ENCODE peak calls at places on chromosomes 12 and 14, in six cellular contexts. One of them, this sample, is unnamed.

GRCh38 chr14:99264691-99265090 is 7.3 kb downstream of the BCL11B start:
- DNase-seq in nephron progenitor cell: no peak
- DNase-seq in GM13977: no peak
- DNase-seq in endothelial cell of umbilical vein: no peak
- DNase-seq in HFF-Myc: no peak
- DNase-seq in lower lobe of right lung: no peak
- DNase-seq in this sample: no peak

GRCh38 chr12:83320350-83320749 is 633.6 kb downstream of the TMTC2 start:
- DNase-seq in GM13977: no peak
- DNase-seq in nephron progenitor cell: no peak
- DNase-seq in endothelial cell of umbilical vein: no peak
- DNase-seq in lower lobe of right lung: no peak
- DNase-seq in HFF-Myc: no peak
- DNase-seq in this sample: no peak

GRCh38 chr12:13362260-13362841 is 165.8 kb downstream of the EMP1 start:
- DNase-seq in HFF-Myc: no peak
- DNase-seq in nephron progenitor cell: peak
- DNase-seq in GM13977: peak
- DNase-seq in endothelial cell of umbilical vein: peak
- DNase-seq in lower lobe of right lung: peak
- DNase-seq in this sample: peak

GRCh38 chr12:41189395-41190251 is 1.5 kb downstream of the PDZRN4 start:
- DNase-seq in GM13977: no peak
- DNase-seq in nephron progenitor cell: peak
- DNase-seq in lower lobe of right lung: no peak
- DNase-seq in endothelial cell of umbilical vein: peak
- DNase-seq in HFF-Myc: no peak
- DNase-seq in this sample: no peak

GRCh38 chr14:26833777-26834176 is 235.9 kb upstream of the NOVA1 start:
- DNase-seq in HFF-Myc: no peak
- DNase-seq in lower lobe of right lung: no peak
- DNase-seq in GM13977: no peak
- DNase-seq in endothelial cell of umbilical vein: no peak
- DNase-seq in nephron progenitor cell: no peak
- DNase-seq in this sample: peak

GRCh38 chr14:103074699-103075341 is 9.2 kb upstream of the LBHD2 start:
- DNase-seq in HFF-Myc: no peak
- DNase-seq in nephron progenitor cell: no peak
- DNase-seq in GM13977: no peak
- DNase-seq in endothelial cell of umbilical vein: no peak
- DNase-seq in lower lobe of right lung: peak
- DNase-seq in this sample: no peak

GRCh38 chr12:122086088-122086487 is 7.5 kb downstream of the MLXIP start:
- DNase-seq in nephron progenitor cell: no peak
- DNase-seq in GM13977: no peak
- DNase-seq in HFF-Myc: no peak
- DNase-seq in endothelial cell of umbilical vein: no peak
- DNase-seq in lower lobe of right lung: no peak
- DNase-seq in this sample: no peak

GRCh38 chr12:119115296-119115905 is 63.3 kb upstream of the HSPB8 start:
- DNase-seq in HFF-Myc: no peak
- DNase-seq in GM13977: peak
- DNase-seq in lower lobe of right lung: no peak
- DNase-seq in endothelial cell of umbilical vein: peak
- DNase-seq in nephron progenitor cell: peak
- DNase-seq in this sample: peak

GRCh38 chr14:73239463-73240241 is 2.3 kb downstream of the PAPLN start:
- DNase-seq in endothelial cell of umbilical vein: peak
- DNase-seq in nephron progenitor cell: peak
- DNase-seq in lower lobe of right lung: peak
- DNase-seq in HFF-Myc: no peak
- DNase-seq in GM13977: peak
- DNase-seq in this sample: peak

GRCh38 chr12:46524778-46525177 is 152.2 kb upstream of the SLC38A2 start:
- DNase-seq in endothelial cell of umbilical vein: peak
- DNase-seq in GM13977: no peak
- DNase-seq in nephron progenitor cell: no peak
- DNase-seq in HFF-Myc: peak
- DNase-seq in lower lobe of right lung: peak
- DNase-seq in this sample: peak

GRCh38 chr14:104632781-104633180 is 28.2 kb upstream of the TMEM179 start:
- DNase-seq in lower lobe of right lung: no peak
- DNase-seq in HFF-Myc: no peak
- DNase-seq in endothelial cell of umbilical vein: no peak
- DNase-seq in GM13977: peak
- DNase-seq in nephron progenitor cell: no peak
- DNase-seq in this sample: no peak

GRCh38 chr14:106879241-106879640 is 1352.9 kb downstream of the TMEM121 start:
- DNase-seq in HFF-Myc: no peak
- DNase-seq in GM13977: peak
- DNase-seq in endothelial cell of umbilical vein: no peak
- DNase-seq in lower lobe of right lung: peak
- DNase-seq in nephron progenitor cell: no peak
- DNase-seq in this sample: no peak

GRCh38 chr12:31033681-31034080 is 40.0 kb upstream of the DDX11 start:
- DNase-seq in GM13977: no peak
- DNase-seq in HFF-Myc: no peak
- DNase-seq in nephron progenitor cell: no peak
- DNase-seq in lower lobe of right lung: no peak
- DNase-seq in endothelial cell of umbilical vein: no peak
- DNase-seq in this sample: no peak

GRCh38 chr14:92759300-92759678 is 10.9 kb upstream of the LGMN start:
- DNase-seq in lower lobe of right lung: no peak
- DNase-seq in GM13977: no peak
- DNase-seq in endothelial cell of umbilical vein: peak
- DNase-seq in nephron progenitor cell: peak
- DNase-seq in HFF-Myc: peak
- DNase-seq in this sample: peak

GRCh38 chr12:123966596-123966995 is 6.0 kb downstream of the CCDC92 start:
- DNase-seq in lower lobe of right lung: no peak
- DNase-seq in HFF-Myc: peak
- DNase-seq in nephron progenitor cell: no peak
- DNase-seq in endothelial cell of umbilical vein: no peak
- DNase-seq in GM13977: no peak
- DNase-seq in this sample: no peak

GRCh38 chr12:24553259-24553658 is 395.6 kb downstream of the BCAT1 start:
- DNase-seq in lower lobe of right lung: no peak
- DNase-seq in GM13977: no peak
- DNase-seq in nephron progenitor cell: no peak
- DNase-seq in HFF-Myc: no peak
- DNase-seq in endothelial cell of umbilical vein: no peak
- DNase-seq in this sample: no peak

GRCh38 chr14:45526715-45527549 is 273.9 kb upstream of the MIS18BP1 start:
- DNase-seq in lower lobe of right lung: no peak
- DNase-seq in endothelial cell of umbilical vein: no peak
- DNase-seq in GM13977: peak
- DNase-seq in nephron progenitor cell: peak
- DNase-seq in HFF-Myc: peak
- DNase-seq in this sample: peak

GRCh38 chr14:36585100-36585499 is 2.7 kb upstream of the NKX2-8 start:
- DNase-seq in GM13977: no peak
- DNase-seq in HFF-Myc: no peak
- DNase-seq in endothelial cell of umbilical vein: no peak
- DNase-seq in nephron progenitor cell: no peak
- DNase-seq in lower lobe of right lung: no peak
- DNase-seq in this sample: no peak

GRCh38 chr12:77606348-77606747 is 224.3 kb upstream of the NAV3 start:
- DNase-seq in lower lobe of right lung: no peak
- DNase-seq in nephron progenitor cell: no peak
- DNase-seq in GM13977: no peak
- DNase-seq in HFF-Myc: no peak
- DNase-seq in endothelial cell of umbilical vein: no peak
- DNase-seq in this sample: no peak

GRCh38 chr12:132151766-132152410 is 7.6 kb downstream of the NOC4L start:
- DNase-seq in lower lobe of right lung: peak
- DNase-seq in GM13977: no peak
- DNase-seq in nephron progenitor cell: peak
- DNase-seq in endothelial cell of umbilical vein: no peak
- DNase-seq in HFF-Myc: no peak
- DNase-seq in this sample: no peak

GRCh38 chr12:102797513-102797912 is 119.5 kb downstream of the PAH start:
- DNase-seq in lower lobe of right lung: no peak
- DNase-seq in endothelial cell of umbilical vein: no peak
- DNase-seq in GM13977: no peak
- DNase-seq in HFF-Myc: no peak
- DNase-seq in nephron progenitor cell: no peak
- DNase-seq in this sample: no peak

GRCh38 chr12:236445-236844 is 22.5 kb upstream of the SLC6A12 start:
- DNase-seq in nephron progenitor cell: no peak
- DNase-seq in HFF-Myc: no peak
- DNase-seq in GM13977: no peak
- DNase-seq in endothelial cell of umbilical vein: no peak
- DNase-seq in lower lobe of right lung: no peak
- DNase-seq in this sample: no peak

GRCh38 chr14:55416866-55417265 is 5.2 kb upstream of the ATG14 start:
- DNase-seq in lower lobe of right lung: no peak
- DNase-seq in GM13977: no peak
- DNase-seq in nephron progenitor cell: peak
- DNase-seq in HFF-Myc: no peak
- DNase-seq in endothelial cell of umbilical vein: no peak
- DNase-seq in this sample: peak

GRCh38 chr12:107515446-107515958 is 170.1 kb upstream of the PWP1 start:
- DNase-seq in endothelial cell of umbilical vein: peak
- DNase-seq in lower lobe of right lung: no peak
- DNase-seq in nephron progenitor cell: no peak
- DNase-seq in HFF-Myc: peak
- DNase-seq in GM13977: no peak
- DNase-seq in this sample: peak

GRCh38 chr12:65364021-65364420 is 85.5 kb downstream of the MSRB3 start:
- DNase-seq in nephron progenitor cell: no peak
- DNase-seq in GM13977: no peak
- DNase-seq in HFF-Myc: no peak
- DNase-seq in lower lobe of right lung: no peak
- DNase-seq in endothelial cell of umbilical vein: no peak
- DNase-seq in this sample: peak

GRCh38 chr12:116202940-116203339 is 74.6 kb downstream of the MED13L start:
- DNase-seq in endothelial cell of umbilical vein: no peak
- DNase-seq in GM13977: no peak
- DNase-seq in lower lobe of right lung: no peak
- DNase-seq in HFF-Myc: peak
- DNase-seq in nephron progenitor cell: no peak
- DNase-seq in this sample: peak
- TF ChIP-seq CTCF in endothelial cell of umbilical vein: no peak
- TF ChIP-seq CTCF in GM13977: no peak
- TF ChIP-seq CTCF in lower lobe of right lung: no peak
- TF ChIP-seq CTCF in HFF-Myc: peak
- TF ChIP-seq CTCF in nephron progenitor cell: no peak
- TF ChIP-seq CTCF in this sample: peak

GRCh38 chr12:53055471-53056266 is 5.8 kb downstream of the TNS2 start:
- DNase-seq in HFF-Myc: no peak
- DNase-seq in GM13977: no peak
- DNase-seq in nephron progenitor cell: no peak
- DNase-seq in lower lobe of right lung: peak
- DNase-seq in endothelial cell of umbilical vein: no peak
- DNase-seq in this sample: no peak
- TF ChIP-seq CTCF in HFF-Myc: no peak
- TF ChIP-seq CTCF in GM13977: no peak
- TF ChIP-seq CTCF in nephron progenitor cell: no peak
- TF ChIP-seq CTCF in lower lobe of right lung: no peak
- TF ChIP-seq CTCF in endothelial cell of umbilical vein: no peak
- TF ChIP-seq CTCF in this sample: no peak

GRCh38 chr12:99390707-99391106 is 256.8 kb upstream of the GARIN6 start:
- DNase-seq in nephron progenitor cell: peak
- DNase-seq in endothelial cell of umbilical vein: no peak
- DNase-seq in lower lobe of right lung: no peak
- DNase-seq in GM13977: no peak
- DNase-seq in HFF-Myc: no peak
- DNase-seq in this sample: no peak
- TF ChIP-seq CTCF in nephron progenitor cell: peak
- TF ChIP-seq CTCF in endothelial cell of umbilical vein: no peak
- TF ChIP-seq CTCF in lower lobe of right lung: no peak
- TF ChIP-seq CTCF in GM13977: peak
- TF ChIP-seq CTCF in HFF-Myc: no peak
- TF ChIP-seq CTCF in this sample: peak

GRCh38 chr12:12334710-12335040 is 15.4 kb downstream of the MANSC1 start:
- DNase-seq in GM13977: no peak
- DNase-seq in nephron progenitor cell: no peak
- DNase-seq in HFF-Myc: no peak
- DNase-seq in lower lobe of right lung: no peak
- DNase-seq in endothelial cell of umbilical vein: no peak
- DNase-seq in this sample: no peak
- TF ChIP-seq CTCF in GM13977: no peak
- TF ChIP-seq CTCF in nephron progenitor cell: no peak
- TF ChIP-seq CTCF in HFF-Myc: no peak
- TF ChIP-seq CTCF in lower lobe of right lung: no peak
- TF ChIP-seq CTCF in endothelial cell of umbilical vein: no peak
- TF ChIP-seq CTCF in this sample: no peak

GRCh38 chr14:75675265-75675960 is 14.4 kb downstream of the TTLL5 start:
- DNase-seq in HFF-Myc: no peak
- DNase-seq in lower lobe of right lung: no peak
- DNase-seq in endothelial cell of umbilical vein: no peak
- DNase-seq in nephron progenitor cell: no peak
- DNase-seq in GM13977: no peak
- DNase-seq in this sample: peak
- TF ChIP-seq CTCF in HFF-Myc: no peak
- TF ChIP-seq CTCF in lower lobe of right lung: no peak
- TF ChIP-seq CTCF in endothelial cell of umbilical vein: no peak
- TF ChIP-seq CTCF in nephron progenitor cell: no peak
- TF ChIP-seq CTCF in GM13977: no peak
- TF ChIP-seq CTCF in this sample: peak

DNA sequence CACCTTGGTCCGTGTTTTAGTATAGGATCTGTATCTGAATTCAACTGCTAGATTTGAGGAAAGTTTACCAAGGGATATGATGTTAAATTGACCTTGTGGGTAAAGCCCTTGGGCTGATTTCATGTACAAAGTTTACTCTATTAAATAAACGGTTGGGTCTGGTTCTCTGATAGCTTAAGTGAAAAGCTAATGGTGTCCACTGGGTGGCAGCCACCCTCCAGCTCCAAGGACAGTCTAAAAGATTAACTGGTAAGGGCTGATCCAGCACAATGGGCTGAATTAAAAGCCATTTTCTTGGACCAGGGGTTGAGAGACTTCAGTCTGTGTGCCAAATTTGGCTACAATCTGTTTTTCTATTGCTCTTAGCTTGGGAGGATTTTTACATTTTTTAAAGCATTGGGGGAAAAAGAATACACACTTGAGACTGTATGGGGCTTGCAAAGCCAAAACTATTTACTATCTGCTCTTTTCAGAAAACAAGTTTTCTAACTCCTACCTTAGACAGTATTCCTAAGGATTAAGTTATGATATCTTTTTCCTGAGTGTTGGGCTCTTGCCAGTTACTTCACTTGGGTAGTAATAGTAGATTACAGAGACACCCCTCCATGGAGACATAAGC is 116.5 kb downstream of the GPHN start:
- DNase-seq in endothelial cell of umbilical vein: peak
- DNase-seq in HFF-Myc: peak
- DNase-seq in GM13977: peak
- DNase-seq in lower lobe of right lung: no peak
- DNase-seq in nephron progenitor cell: peak
- DNase-seq in this sample: peak
- TF ChIP-seq CTCF in endothelial cell of umbilical vein: peak
- TF ChIP-seq CTCF in HFF-Myc: peak
- TF ChIP-seq CTCF in GM13977: peak
- TF ChIP-seq CTCF in lower lobe of right lung: peak
- TF ChIP-seq CTCF in nephron progenitor cell: peak
- TF ChIP-seq CTCF in this sample: peak